ENCODE peak calls at places on chromosomes 7 and 10, in six cellular contexts. V is IMR-90; O is sigmoid colon; P is tibial nerve; D is CD8-positive, alpha-beta T cell; X is right atrium auricular region. Q is an unnamed sample.

GRCh38 chr7:43647772-43648643 is 65.1 kb downstream of the STK17A start:
- DNase-seq in X (peak; percentile 87), D (peak; percentile 53), P (peak; percentile 51), O (peak; percentile 89), V (peak; percentile 100), Q (peak; percentile 83)

GRCh38 chr7:140597425-140597949 is 43.1 kb downstream of the DENND2A start:
- DNase-seq in V (no peak), P (no peak), O (no peak), X (no peak), D (no peak), Q (no peak)

GRCh38 chr10:132897516-132898381 is 44.6 kb downstream of the CFAP46 start:
- DNase-seq in P (peak; percentile 1), O (peak; percentile 53), X (no peak), V (no peak), D (no peak), Q (peak; percentile 11)

GRCh38 chr7:45662018-45662417 is 87.8 kb downstream of the ADCY1 start:
- DNase-seq in D (no peak), V (no peak), O (no peak), P (no peak), X (no peak), Q (no peak)

GRCh38 chr10:34732926-34733325 is 82.2 kb downstream of the PARD3 start:
- DNase-seq in V (peak; percentile 64), X (no peak), O (no peak), P (no peak), D (no peak), Q (no peak)

GRCh38 chr10:64502936-64503335 is 981.7 kb downstream of the REEP3 start:
- DNase-seq in V (no peak), D (no peak), X (no peak), O (no peak), P (no peak), Q (no peak)

GRCh38 chr7:39539816-39540215 is 26.4 kb upstream of the YAE1 start:
- DNase-seq in V (no peak), D (no peak), X (no peak), O (no peak), P (no peak), Q (no peak)

GRCh38 chr10:86258488-86258887 is 108.1 kb downstream of the GRID1 start:
- DNase-seq in P (no peak), X (no peak), O (no peak), V (peak; percentile 0), D (no peak), Q (no peak)

GRCh38 chr10:11625019-11625735 is 13.7 kb upstream of the USP6NL start:
- DNase-seq in D (no peak), O (no peak), X (no peak), P (no peak), V (no peak), Q (no peak)

GRCh38 chr7:42426163-42426562 is 189.2 kb upstream of the GLI3 start:
- DNase-seq in D (no peak), P (no peak), X (no peak), V (peak; percentile 21), O (no peak), Q (no peak)

GRCh38 chr10:103828107-103828506 is 27.3 kb downstream of the SH3PXD2A start:
- DNase-seq in O (no peak), V (no peak), X (no peak), P (no peak), D (no peak), Q (no peak)

GRCh38 chr7:134605978-134606923 is 40.4 kb upstream of the BPGM start:
- DNase-seq in O (peak; percentile 79), P (peak; percentile 47), D (peak; percentile 52), V (peak; percentile 67), X (no peak), Q (peak; percentile 62)

GRCh38 chr10:118569241-118569881 is 26.1 kb downstream of the PRLHR start:
- DNase-seq in V (peak; percentile 27), X (peak; percentile 61), D (no peak), P (no peak), O (no peak), Q (no peak)

GRCh38 chr10:114542373-114542772 is 115.7 kb downstream of the ABLIM1 start:
- DNase-seq in P (no peak), X (no peak), V (no peak), O (no peak), D (no peak), Q (no peak)

GRCh38 chr10:87818505-87819273 is 663 bp upstream of the ATAD1 start:
- DNase-seq in P (no peak), V (peak; percentile 43), D (peak; percentile 76), X (no peak), O (peak; percentile 56), Q (peak; percentile 19)

GRCh38 chr7:130142654-130143333 is 62.4 kb downstream of the TMEM209 start:
- DNase-seq in P (no peak), V (no peak), O (no peak), X (no peak), D (no peak), Q (no peak)

GRCh38 chr10:28800144-28800543 is 122.8 kb downstream of the BAMBI start:
- DNase-seq in P (no peak), X (no peak), O (no peak), V (peak; percentile 38), D (no peak), Q (no peak)

GRCh38 chr10:58486821-58487220 is 25.9 kb upstream of the BICC1 start:
- DNase-seq in O (no peak), X (no peak), V (peak; percentile 29), D (no peak), P (no peak), Q (no peak)

GRCh38 chr10:24622781-24623301 is 100.8 kb downstream of the ARHGAP21 start:
- DNase-seq in P (no peak), X (no peak), V (peak; percentile 66), D (peak; percentile 61), O (no peak), Q (no peak)

GRCh38 chr10:118163227-118163626 is 116.5 kb upstream of the RAB11FIP2 start:
- DNase-seq in D (no peak), O (no peak), V (no peak), P (no peak), X (no peak), Q (no peak)

GRCh38 chr7:158863611-158864506 is 7.5 kb downstream of the DYNC2I1 start:
- DNase-seq in O (peak; percentile 91), X (peak; percentile 93), V (peak; percentile 60), D (peak; percentile 42), P (peak; percentile 50), Q (peak; percentile 91)

GRCh38 chr10:20622522-20623270 is 274.4 kb downstream of the NEBL start:
- DNase-seq in D (no peak), V (peak; percentile 1), P (no peak), O (no peak), X (no peak), Q (no peak)

GRCh38 chr7:106255246-106255645 is 29.5 kb downstream of the NAMPT start:
- DNase-seq in P (no peak), O (no peak), X (no peak), V (no peak), D (no peak), Q (no peak)
- H3K36me3 ChIP-seq in P (no peaks in the 10 kb centered on the region), O (peaks cover 16% of the 10 kb centered on the region), X (peaks cover 91% of the 10 kb centered on the region), V (peaks cover 40% of the 10 kb centered on the region), D (no peaks in the 10 kb centered on the region), Q (peaks cover 63% of the 10 kb centered on the region)

GRCh38 chr7:3020416-3020815 is 23.3 kb downstream of the CARD11 start:
- DNase-seq in P (no peak), X (no peak), O (no peak), D (no peak), V (no peak), Q (no peak)

GRCh38 chr7:3019801-3020200 is 23.9 kb downstream of the CARD11 start:
- DNase-seq in P (no peak), D (no peak), O (no peak), V (no peak), X (no peak), Q (no peak)

GRCh38 chr7:3027005-3027404 is 16.7 kb downstream of the CARD11 start:
- DNase-seq in D (no peak), O (peak; percentile 70), P (no peak), V (no peak), X (no peak), Q (no peak)

GRCh38 chr7:3025616-3026015 is 18.1 kb downstream of the CARD11 start:
- DNase-seq in V (no peak), X (no peak), O (no peak), D (no peak), P (no peak), Q (no peak)

GRCh38 chr7:3021825-3022224 is 21.8 kb downstream of the CARD11 start:
- DNase-seq in P (no peak), X (no peak), O (no peak), V (no peak), D (no peak), Q (no peak)
- H3K9me3 ChIP-seq in P (peaks cover 10% of the 10 kb centered on the region), X (peaks cover 41% of the 10 kb centered on the region), O (peaks cover 11% of the 10 kb centered on the region), V (peaks cover 1% of the 10 kb centered on the region), D (peaks cover 3% of the 10 kb centered on the region), Q (peaks cover 16% of the 10 kb centered on the region)

GRCh38 chr10:124983321-124983720 is 41.4 kb downstream of the ZRANB1 start:
- DNase-seq in V (no peak), P (no peak), D (no peak), O (no peak), X (no peak), Q (no peak)

GRCh38 chr10:124984376-124984775 is 42.5 kb downstream of the ZRANB1 start:
- DNase-seq in X (no peak), D (no peak), V (no peak), P (no peak), O (no peak), Q (no peak)

GRCh38 chr10:124989526-124989925 is 47.6 kb downstream of the ZRANB1 start:
- DNase-seq in D (no peak), O (no peak), P (no peak), V (no peak), X (no peak), Q (no peak)

GRCh38 chr10:124987788-124988187 is 45.9 kb downstream of the ZRANB1 start:
- DNase-seq in O (no peak), X (no peak), D (no peak), V (no peak), P (no peak), Q (no peak)

DNA sequence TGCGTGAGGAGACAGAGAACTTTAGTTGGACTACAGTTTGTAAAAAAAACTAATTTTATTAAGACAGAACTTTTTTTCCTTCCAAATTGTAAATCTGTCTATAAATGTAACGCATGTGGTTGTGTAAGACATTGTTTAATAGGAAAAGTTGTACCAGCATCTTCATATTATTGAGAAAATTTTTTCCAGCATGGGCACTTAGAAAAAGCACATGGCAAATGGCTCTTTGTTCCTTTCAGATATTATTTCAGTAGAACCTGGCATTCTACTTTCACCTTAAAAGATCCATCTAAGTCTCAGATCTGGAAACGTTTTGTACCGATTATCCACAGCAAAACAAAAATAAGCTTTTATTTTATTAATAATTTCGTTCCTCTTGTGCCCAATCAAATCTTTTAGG is 43.2 kb downstream of the ZRANB1 start:
- DNase-seq in O (no peak), V (no peak), P (no peak), D (no peak), X (no peak), Q (no peak)
- H3K36me3 ChIP-seq in O (peaks cover 12% of the 10 kb centered on the region), V (peaks cover 41% of the 10 kb centered on the region), P (no peaks in the 10 kb centered on the region), D (peaks cover 30% of the 10 kb centered on the region), X (peaks cover 59% of the 10 kb centered on the region), Q (peaks cover 17% of the 10 kb centered on the region)

DNA sequence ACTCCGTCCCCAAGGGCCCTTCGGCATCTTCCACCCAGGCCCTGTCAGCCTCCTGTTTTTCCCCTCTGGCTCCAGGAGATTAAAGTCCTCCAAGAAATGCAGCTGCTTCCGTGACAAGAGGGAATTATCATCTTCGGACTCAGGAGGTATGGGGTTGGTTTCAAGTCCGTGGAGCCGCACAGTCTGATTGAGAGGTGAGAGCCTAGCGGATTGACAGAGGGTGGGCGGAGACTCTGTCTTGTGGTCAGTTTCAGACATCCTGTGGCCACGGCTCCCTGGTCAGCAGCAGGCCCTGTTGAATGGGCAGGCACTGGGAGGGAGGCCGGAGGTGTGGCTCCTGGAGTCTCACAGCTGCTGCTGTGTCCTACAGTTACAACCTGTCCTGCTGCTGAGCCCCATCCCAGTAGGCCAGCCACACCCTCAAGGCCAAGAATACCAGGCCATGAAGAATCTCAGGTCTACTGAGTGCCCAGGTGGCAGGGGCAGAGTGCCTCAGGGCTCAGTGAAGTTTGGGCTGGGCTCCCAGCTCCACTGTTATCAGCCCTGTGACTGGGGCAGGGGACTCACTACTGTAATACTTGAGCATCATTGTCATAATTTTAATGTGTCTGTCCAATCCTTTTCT is 49.3 kb upstream of the ZNF716 start:
- DNase-seq in O (no peak), X (peak; percentile 23), V (no peak), P (no peak), D (no peak), Q (no peak)
- H3K9me3 ChIP-seq in O (no peaks in the 10 kb centered on the region), X (no peaks in the 10 kb centered on the region), V (peaks cover 20% of the 10 kb centered on the region), P (no peaks in the 10 kb centered on the region), D (no peaks in the 10 kb centered on the region), Q (peaks cover 32% of the 10 kb centered on the region)